ENCODE peak calls at places on chromosomes 3 and 15, in five cellular contexts. O is neuronal stem cell, U is mesenchymal stem cell, Y is H1, G is trophoblast cell. I is an unnamed sample. For H3K4me1, the result is how much of the 10 kb centered on the place peaks cover.

GRCh38 chr3:73144276-73144675 is 82.8 kb downstream of the EBLN2 start:
- DNase-seq in O (no peak), U (no peak), Y (no peak), G (no peak), I (no peak)

GRCh38 chr3:197835509-197835908 is 44.5 kb downstream of the LRCH3 start:
- DNase-seq in O (no peak), U (no peak), Y (no peak), G (no peak), I (no peak)

GRCh38 chr3:29171583-29171990 is 109.3 kb upstream of the RBMS3 start:
- DNase-seq in O (no peak), U (peak), Y (no peak), G (no peak), I (no peak)

GRCh38 chr3:156142649-156143048 is 22.3 kb downstream of the KCNAB1 start:
- DNase-seq in O (no peak), U (no peak), Y (no peak), G (no peak), I (no peak)

GRCh38 chr3:57815034-57815433 is 58.9 kb downstream of the SLMAP start:
- DNase-seq in O (no peak), U (no peak), Y (no peak), G (no peak), I (no peak)

GRCh38 chr15:31153531-31153930 is 52.0 kb upstream of the TRPM1 start:
- DNase-seq in O (no peak), U (no peak), Y (no peak), G (peak), I (no peak)

GRCh38 chr3:68072062-68072461 is 417.6 kb upstream of the SUCLG2 start:
- DNase-seq in O (no peak), U (no peak), Y (no peak), G (no peak), I (no peak)

GRCh38 chr3:177447938-177448337 is 250.7 kb upstream of the TBL1XR1 start:
- DNase-seq in O (no peak), U (no peak), Y (no peak), G (no peak), I (no peak)

GRCh38 chr15:73357999-73358665 is 10.6 kb downstream of the HCN4 start:
- DNase-seq in O (no peak), U (no peak), Y (no peak), G (no peak), I (no peak)

GRCh38 chr3:171108066-171108465 is 81.5 kb upstream of the SLC2A2 start:
- DNase-seq in O (no peak), U (no peak), Y (no peak), G (no peak), I (no peak)

GRCh38 chr3:11078826-11079520 is 75.3 kb upstream of the HRH1 start:
- DNase-seq in O (no peak), U (no peak), Y (no peak), G (no peak), I (no peak)

GRCh38 chr15:37951999-37952398 is 17.6 kb downstream of the TMCO5A start:
- DNase-seq in O (no peak), U (no peak), Y (no peak), G (no peak), I (no peak)

GRCh38 chr15:33089878-33090757 is 104.4 kb downstream of the FMN1 start:
- DNase-seq in O (no peak), U (peak), Y (no peak), G (no peak), I (no peak)

GRCh38 chr15:37903932-37904493 is 30.4 kb upstream of the TMCO5A start:
- DNase-seq in O (no peak), U (no peak), Y (no peak), G (no peak), I (no peak)

GRCh38 chr3:105906834-105907233 is 38.0 kb upstream of the CBLB start:
- DNase-seq in O (no peak), U (peak), Y (no peak), G (peak), I (no peak)

GRCh38 chr3:170585937-170586310 is at the start of gene SLC7A14:
- DNase-seq in O (no peak), U (peak), Y (peak), G (no peak), I (peak)

GRCh38 chr3:139291276-139292051 is 52.4 kb upstream of the MRPS22 start:
- DNase-seq in O (no peak), U (no peak), Y (no peak), G (no peak), I (no peak)

GRCh38 chr3:39414421-39414907 is 7.9 kb downstream of the RPSA start:
- DNase-seq in O (no peak), U (no peak), Y (peak), G (no peak), I (peak)

GRCh38 chr3:160870327-160870726 is 114.3 kb downstream of the PPM1L start:
- DNase-seq in O (no peak), U (no peak), Y (no peak), G (peak), I (no peak)

GRCh38 chr3:71983694-71984093 is 198.7 kb upstream of the PROK2 start:
- DNase-seq in O (no peak), U (no peak), Y (no peak), G (no peak), I (no peak)

GRCh38 chr3:71987828-71988227 is 202.9 kb upstream of the PROK2 start:
- DNase-seq in O (no peak), U (no peak), Y (no peak), G (no peak), I (no peak)

GRCh38 chr3:71989165-71989564 is 204.2 kb upstream of the PROK2 start:
- DNase-seq in O (no peak), U (peak), Y (no peak), G (no peak), I (no peak)

GRCh38 chr3:71987089-71987735 is 202.3 kb upstream of the PROK2 start:
- DNase-seq in O (no peak), U (peak), Y (no peak), G (no peak), I (peak)

GRCh38 chr3:71984843-71985594 is 200.1 kb upstream of the PROK2 start:
- DNase-seq in O (no peak), U (no peak), Y (no peak), G (no peak), I (no peak)
- H3K4me2 ChIP-seq in O (no peak), U (no peak), Y (no peak), G (no peak), I (no peak)

GRCh38 chr3:149620291-149621020 is 37.4 kb downstream of the WWTR1 start:
- DNase-seq in O (no peak), U (peak), Y (no peak), G (no peak), I (no peak)

GRCh38 chr3:149615731-149616221 is 42.0 kb downstream of the WWTR1 start:
- DNase-seq in O (no peak), U (peak), Y (no peak), G (no peak), I (no peak)

GRCh38 chr3:149613988-149614387 is 43.8 kb downstream of the WWTR1 start:
- DNase-seq in O (no peak), U (no peak), Y (no peak), G (no peak), I (no peak)

GRCh38 chr3:149621218-149622005 is 36.4 kb downstream of the WWTR1 start:
- DNase-seq in O (no peak), U (peak), Y (no peak), G (no peak), I (no peak)

DNA sequence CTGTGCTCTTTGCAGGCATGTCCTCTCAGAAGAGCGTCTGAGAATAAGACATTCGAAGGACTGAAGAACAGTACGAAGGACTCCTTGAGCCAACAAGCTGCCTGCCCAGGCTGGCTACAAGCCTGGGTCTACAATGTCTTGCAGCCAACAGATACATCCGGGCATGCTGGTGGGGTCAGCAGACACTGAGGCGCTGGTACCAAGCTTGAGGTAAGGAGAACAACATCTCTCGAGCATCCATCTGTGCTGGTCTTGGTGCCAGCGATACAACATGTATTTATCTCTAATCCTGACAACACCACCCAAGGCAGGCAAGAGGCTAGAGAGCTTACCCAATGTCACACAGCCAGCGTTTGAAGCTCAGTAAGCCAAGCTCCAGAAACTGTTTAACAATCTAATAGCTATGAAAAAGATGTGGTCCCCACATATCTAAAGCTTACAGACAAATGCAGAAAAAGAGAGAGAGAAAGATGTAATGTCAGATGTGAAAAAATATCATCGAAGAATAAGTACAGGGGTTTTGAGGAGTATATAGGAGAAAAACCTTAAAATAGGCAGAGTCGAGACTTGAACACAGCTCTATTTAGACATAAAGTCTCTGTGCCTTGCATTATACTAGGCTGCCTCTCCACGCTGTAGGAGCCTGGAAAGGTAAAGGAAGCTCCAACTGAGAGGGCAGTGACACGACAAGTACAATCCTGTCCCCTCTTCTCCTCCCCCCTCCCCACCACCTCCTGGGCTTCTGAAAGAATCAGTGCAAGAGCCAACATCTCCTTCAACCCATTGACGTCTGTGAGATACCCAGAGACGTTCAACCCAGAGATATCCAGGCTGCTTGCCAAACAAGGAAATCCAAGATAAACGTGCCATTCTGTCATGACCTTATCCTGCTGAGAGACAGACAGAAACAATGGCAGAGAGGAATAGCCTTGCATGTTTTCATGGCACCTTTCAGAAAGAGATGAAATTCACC is 39.4 kb downstream of the WWTR1 start:
- DNase-seq in O (no peak), U (no peak), Y (no peak), G (peak), I (no peak)
- H3K4me1 ChIP-seq in O (under half), U (under half), Y (under half), G (under half), I (under half)

DNA sequence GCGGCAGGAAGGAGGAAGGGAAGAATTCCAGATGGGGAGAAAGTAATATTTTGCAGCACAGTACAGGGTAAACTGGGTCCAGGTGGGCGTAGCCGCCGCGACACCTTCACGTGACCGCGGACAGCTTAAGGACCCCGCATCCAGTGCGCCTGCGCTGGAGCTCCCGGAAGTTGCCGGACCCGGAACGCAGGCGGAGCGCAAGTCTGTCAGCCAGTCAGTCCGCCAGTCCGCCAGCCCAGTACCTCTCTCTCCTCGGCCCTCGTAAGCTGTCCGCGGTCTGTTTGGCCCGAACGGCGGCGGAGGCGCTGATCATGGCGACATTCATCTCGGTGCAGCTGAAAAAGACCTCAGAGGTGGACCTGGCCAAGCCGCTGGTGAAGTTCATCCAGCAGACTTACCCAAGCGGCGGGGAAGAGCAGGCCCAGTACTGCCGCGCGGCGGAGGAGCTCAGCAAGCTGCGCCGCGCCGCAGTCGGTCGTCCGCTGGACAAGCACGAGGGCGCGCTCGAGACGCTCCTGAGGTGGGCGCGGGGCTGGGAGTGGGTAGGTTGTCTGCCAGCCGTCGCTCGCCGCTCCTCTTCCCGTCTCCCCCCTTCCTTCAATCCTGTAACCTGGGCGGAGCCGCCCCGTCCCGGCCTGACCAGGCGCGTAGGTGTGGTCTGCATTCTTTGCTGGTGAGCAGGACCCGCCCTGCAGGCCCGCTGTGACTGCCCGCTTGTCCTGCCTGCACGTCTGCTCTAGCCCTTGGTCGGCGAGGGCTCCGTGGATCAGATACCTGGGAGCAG is at the start of gene PDCD6IP:
- DNase-seq in O (peak), U (peak), Y (peak), G (peak), I (peak)
- H2BK12ac ChIP-seq in O (no peak), U (no peak), Y (no peak), G (peak), I (no peak)

GRCh38 chr3:118477768-118478167 is 556.9 kb downstream of the IGSF11 start:
- DNase-seq in O (no peak), U (no peak), Y (no peak), G (no peak), I (no peak)
- H3K4me2 ChIP-seq in O (no peak), U (no peak), Y (no peak), G (no peak), I (no peak)

DNA sequence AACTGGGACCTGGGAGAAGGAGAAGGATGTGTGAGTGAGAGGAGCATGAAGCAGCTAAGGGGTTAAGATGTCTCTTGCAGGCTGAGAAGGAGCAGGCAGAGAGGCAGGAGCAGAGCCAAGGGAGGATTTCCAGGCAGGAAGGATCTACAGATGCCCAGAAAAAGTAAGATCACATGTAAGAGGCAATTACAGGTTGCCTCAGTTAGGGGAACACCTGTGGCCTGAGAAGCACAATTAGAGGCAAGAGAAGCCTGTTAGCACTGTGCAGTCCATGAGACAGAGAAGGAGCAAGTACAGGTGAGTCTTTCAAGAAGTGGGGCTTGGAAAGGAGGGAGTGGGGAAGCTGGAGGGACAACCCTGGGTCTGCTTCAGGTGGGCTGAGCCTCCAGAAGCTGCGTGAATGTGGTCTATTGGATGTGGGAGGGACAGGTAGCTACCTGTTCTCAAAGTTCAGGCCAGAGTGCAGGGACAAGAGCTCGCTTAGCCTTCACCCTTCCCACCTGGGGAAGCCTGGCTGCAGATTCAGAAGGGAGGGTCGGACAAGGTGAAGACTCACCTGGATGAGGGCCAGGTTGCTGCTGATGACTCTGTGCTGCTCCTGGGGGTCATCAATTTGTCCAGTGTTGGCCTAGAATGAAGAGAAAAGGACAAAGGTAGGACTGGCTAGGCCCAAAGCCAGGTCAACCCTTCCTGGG is 50.7 kb downstream of the SLC41A3 start:
- DNase-seq in O (no peak), U (no peak), Y (peak), G (no peak), I (peak)
- H3K4me1 ChIP-seq in O (under half), U (under half), Y (under half), G (under half), I (under half)

DNA sequence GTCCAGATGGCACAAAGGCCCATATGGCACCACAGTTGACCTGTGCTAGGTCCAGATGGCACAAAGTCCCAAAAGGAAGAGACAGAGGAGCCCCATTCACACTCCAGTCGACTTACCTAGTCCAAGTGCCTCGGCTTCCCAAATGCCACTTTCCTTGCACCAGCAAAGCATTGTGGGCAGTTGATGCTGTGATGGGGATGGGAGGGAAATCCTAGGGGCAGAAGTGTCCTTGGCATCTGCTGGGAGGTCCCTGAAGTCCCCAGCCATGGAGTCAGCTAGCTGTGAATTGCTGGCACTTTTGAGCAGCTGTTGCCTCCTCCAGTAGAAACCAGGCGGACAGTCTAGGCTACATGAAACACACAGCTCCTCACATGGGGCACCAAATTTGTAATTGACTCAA is 60.3 kb upstream of the SIAH2 start:
- DNase-seq in O (no peak), U (no peak), Y (no peak), G (no peak), I (no peak)
- H2BK12ac ChIP-seq in O (no peak), U (no peak), Y (no peak), G (no peak), I (no peak)

DNA sequence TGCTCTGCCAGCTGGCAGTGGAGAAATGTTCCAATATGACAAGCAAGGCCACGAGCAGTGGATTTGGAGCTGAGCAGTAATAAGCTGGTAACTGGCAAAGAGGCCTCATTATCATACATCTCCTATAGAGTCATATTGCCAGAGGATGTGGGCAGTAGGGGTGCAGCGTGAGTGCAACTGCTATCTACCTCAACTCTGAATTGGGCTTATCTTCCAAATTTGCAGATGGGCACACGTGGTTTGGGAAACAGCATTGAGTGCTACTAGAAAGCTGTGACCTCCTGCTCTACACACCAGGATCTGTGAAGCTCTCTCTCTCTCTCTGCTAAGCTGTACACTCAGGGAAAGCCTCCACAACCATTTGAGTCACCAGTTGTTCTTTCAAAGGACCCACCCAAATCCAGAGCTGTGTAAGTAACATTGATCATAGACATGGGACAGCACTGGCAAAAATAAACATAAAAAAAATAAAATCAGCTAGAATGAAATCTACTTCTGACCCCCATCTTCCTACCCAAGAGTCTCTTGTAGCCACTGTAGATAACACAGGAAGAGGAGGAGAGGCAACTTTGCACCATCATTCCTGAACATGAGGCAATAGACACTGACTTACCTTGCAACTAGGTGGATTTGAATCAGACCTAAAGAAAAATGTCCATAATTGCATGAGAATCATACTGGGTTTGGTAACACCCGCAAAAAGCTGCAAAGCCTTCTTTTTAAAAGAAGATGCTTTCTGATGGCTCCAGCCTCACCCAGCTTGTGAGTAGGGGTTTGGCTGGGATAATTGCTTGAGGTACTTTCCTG is 82.9 kb upstream of the THBS1 start:
- DNase-seq in O (no peak), U (no peak), Y (no peak), G (peak), I (no peak)
- H3K4me2 ChIP-seq in O (no peak), U (no peak), Y (no peak), G (no peak), I (no peak)

I was measured in H9.